ENCODE peak calls at places on chromosomes 11 and 22, in six cellular contexts. X is BE2C, N is DND-41, B is body of pancreas, M is right lobe of liver, V is heart left ventricle. Q is an unnamed sample.

GRCh38 chr11:107705027-107705426 is 6.8 kb downstream of the SLN start:
- DNase-seq in V (no peak), B (no peak), N (no peak), X (no peak), M (no peak), Q (peak; percentile 92)

GRCh38 chr11:133995066-133995465 is 38.3 kb upstream of the IGSF9B start:
- DNase-seq in V (no peak), X (no peak), B (no peak), N (no peak), M (no peak), Q (no peak)

GRCh38 chr22:20137671-20138416 is 6.2 kb downstream of the ZDHHC8 start:
- DNase-seq in N (no peak), V (peak; percentile 55), X (no peak), M (no peak), B (no peak), Q (no peak)

GRCh38 chr22:25120761-25121212 is 78.9 kb upstream of the CRYBB3 start:
- DNase-seq in B (peak; percentile 53), N (no peak), M (peak; percentile 79), V (peak; percentile 34), X (no peak), Q (no peak)

GRCh38 chr22:41563051-41563711 is 2.4 kb downstream of the CSDC2 start:
- DNase-seq in M (no peak), B (no peak), V (no peak), N (no peak), X (peak; percentile 30), Q (peak; percentile 55)

GRCh38 chr22:24725736-24726135 is 48.8 kb downstream of the PIWIL3 start:
- DNase-seq in V (no peak), B (no peak), X (no peak), M (no peak), N (no peak), Q (no peak)

GRCh38 chr11:84227970-84228369 is 941.8 kb upstream of the CCDC90B start:
- DNase-seq in N (no peak), X (no peak), V (no peak), B (no peak), M (no peak), Q (peak; percentile 1)

GRCh38 chr11:118275184-118275583 is 11.1 kb upstream of the MPZL2 start:
- DNase-seq in N (no peak), B (no peak), V (no peak), X (no peak), M (no peak), Q (peak; percentile 80)

GRCh38 chr11:133803026-133803425 is 42.3 kb downstream of the SPATA19 start:
- DNase-seq in V (no peak), X (no peak), M (no peak), B (no peak), N (no peak), Q (no peak)

GRCh38 chr11:118109231-118109630 is 22.5 kb upstream of the SMIM35 start:
- DNase-seq in M (no peak), B (no peak), V (peak; percentile 31), X (no peak), N (no peak), Q (peak; percentile 42)

GRCh38 chr11:62545437-62546243 is 966 bp downstream of the AHNAK start:
- DNase-seq in B (peak; percentile 82), M (peak; percentile 95), N (peak; percentile 52), X (peak; percentile 70), V (peak; percentile 97), Q (peak; percentile 90)

GRCh38 chr11:35390737-35391682 is 28.3 kb downstream of the SLC1A2 start:
- DNase-seq in X (no peak), V (no peak), N (no peak), M (peak; percentile 32), B (peak; percentile 35), Q (peak; percentile 88)

GRCh38 chr11:68256331-68256741 is 15.4 kb downstream of the C11orf24 start:
- DNase-seq in N (no peak), B (no peak), X (no peak), V (peak; percentile 43), M (no peak), Q (no peak)

GRCh38 chr11:47317078-47317828 is 35.2 kb downstream of the MYBPC3 start:
- DNase-seq in B (no peak), M (no peak), N (no peak), X (no peak), V (no peak), Q (no peak)

GRCh38 chr22:38826386-38826785 is 17.4 kb downstream of the NPTXR start:
- DNase-seq in B (no peak), X (no peak), V (no peak), M (no peak), N (no peak), Q (no peak)

GRCh38 chr11:65598258-65598699 is 2.7 kb upstream of the KCNK7 start:
- DNase-seq in V (no peak), X (no peak), N (no peak), M (no peak), B (no peak), Q (no peak)

GRCh38 chr11:128555606-128556005 is 31.8 kb downstream of the ETS1 start:
- DNase-seq in M (no peak), X (peak; percentile 53), B (no peak), N (no peak), V (no peak), Q (peak; percentile 29)

GRCh38 chr11:128552783-128553661 is 34.3 kb downstream of the ETS1 start:
- DNase-seq in N (no peak), X (no peak), B (no peak), V (no peak), M (no peak), Q (peak; percentile 96)

GRCh38 chr11:128551641-128552335 is 35.6 kb downstream of the ETS1 start:
- DNase-seq in B (no peak), X (no peak), N (no peak), V (no peak), M (no peak), Q (no peak)

GRCh38 chr11:128550967-128551522 is 36.3 kb downstream of the ETS1 start:
- DNase-seq in V (no peak), B (no peak), N (no peak), M (no peak), X (no peak), Q (no peak)

DNA sequence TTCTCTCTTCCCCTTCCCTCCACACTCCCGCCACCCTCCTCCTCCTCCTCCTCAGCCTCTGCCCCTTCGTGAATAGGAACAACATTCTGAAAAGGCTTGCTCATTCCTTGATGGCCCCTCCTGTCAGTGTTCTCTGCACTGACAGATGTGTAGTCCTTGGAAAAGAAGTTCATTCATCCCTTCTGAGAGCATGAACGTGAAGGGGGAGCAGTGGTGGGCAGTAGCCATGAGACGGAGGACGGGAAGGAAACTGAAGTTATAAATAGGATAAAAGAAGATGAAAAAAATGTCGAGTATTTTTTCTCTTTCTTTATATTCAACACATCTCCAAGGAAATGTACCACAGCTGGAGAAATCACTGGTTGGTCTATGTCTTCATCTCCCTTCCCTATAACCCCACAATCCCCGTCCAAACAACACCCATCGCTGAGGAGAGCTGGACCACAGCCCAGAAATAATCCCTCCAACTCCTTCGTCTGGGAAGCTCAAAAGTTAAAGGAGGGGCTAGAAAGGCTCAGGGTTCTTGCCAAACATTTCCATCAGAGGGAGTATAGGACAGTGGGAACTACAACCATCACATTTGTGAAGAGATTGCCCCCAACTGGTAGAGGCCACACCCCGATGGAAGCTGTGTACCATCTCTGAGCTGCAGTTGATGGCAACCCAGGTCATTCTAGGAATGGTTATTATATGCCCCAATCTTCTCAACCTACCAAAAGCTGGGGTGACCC is 33.5 kb downstream of the ETS1 start:
- DNase-seq in V (peak; percentile 60), B (no peak), M (no peak), N (no peak), X (no peak), Q (no peak)
- TF ChIP-seq CTCF in V (peak; percentile 48), B (no peak), M (no peak), N (peak; percentile 25), X (peak; percentile 59), Q (no peak)

GRCh38 chr11:92752122-92752521 is 217.3 kb upstream of the MTNR1B start:
- DNase-seq in M (no peak), X (no peak), N (no peak), B (no peak), V (no peak), Q (no peak)

GRCh38 chr11:92758216-92758615 is 211.2 kb upstream of the MTNR1B start:
- DNase-seq in N (no peak), X (no peak), V (no peak), M (no peak), B (no peak), Q (no peak)

GRCh38 chr11:92751594-92751993 is 217.9 kb upstream of the MTNR1B start:
- DNase-seq in V (no peak), N (no peak), B (peak; percentile 29), M (no peak), X (no peak), Q (no peak)

GRCh38 chr11:92750794-92751193 is 218.7 kb upstream of the MTNR1B start:
- DNase-seq in B (no peak), M (no peak), X (no peak), N (no peak), V (no peak), Q (peak; percentile 9)

GRCh38 chr11:92753161-92753560 is 216.3 kb upstream of the MTNR1B start:
- DNase-seq in N (no peak), V (no peak), B (no peak), M (no peak), X (no peak), Q (no peak)
- H3K4me3 ChIP-seq in N (no peak overlapping the region), V (no peak overlapping the region), B (no peak overlapping the region), M (no peak overlapping the region), X (no peak overlapping the region), Q (no peak overlapping the region)

GRCh38 chr11:71964641-71965040 is 34.1 kb upstream of the IL18BP start:
- DNase-seq in M (no peak), V (no peak), N (no peak), X (no peak), B (no peak), Q (no peak)

GRCh38 chr11:71963468-71963867 is 34.6 kb downstream of the RNF121 start:
- DNase-seq in V (no peak), B (no peak), M (no peak), X (no peak), N (no peak), Q (no peak)

GRCh38 chr11:71962428-71963038 is 33.7 kb downstream of the RNF121 start:
- DNase-seq in X (no peak), B (no peak), N (no peak), V (no peak), M (no peak), Q (no peak)
- TF ChIP-seq CTCF in X (no peak), B (no peak), N (no peak), V (no peak), M (no peak), Q (no peak)

GRCh38 chr11:2325123-2325522 is 23.3 kb downstream of the TSPAN32 start:
- DNase-seq in X (no peak), B (no peak), M (no peak), V (no peak), N (no peak), Q (no peak)
- H3K4me3 ChIP-seq in X (no peak overlapping the region), B (no peak overlapping the region), M (no peak overlapping the region), V (no peak overlapping the region), N (no peak overlapping the region), Q (no peak overlapping the region)

Q was measured in epithelial cell of esophagus.